ENCODE peak calls at places on chromosomes 1 and 21, in nine cellular contexts. X is esophagus muscularis mucosa; E is OCI-LY7; G is AG10803; V is cardiac fibroblast; J is activated CD8-positive, alpha-beta T cell treated with anti-CD3 and anti-CD28 coated beads for 36 hours; D is choroid plexus epithelial cell; N is fibroblast of lung; Q is HFF-Myc. B is an unnamed sample.

GRCh38 chr1:32716312-32717126 is 13.9 kb upstream of the SYNC start:
- DNase-seq in N (no peak), J (peak), X (no peak), V (peak), Q (no peak), D (peak), E (peak), G (no peak), B (peak)

GRCh38 chr1:151710187-151710586 is 6.4 kb downstream of the CELF3 start:
- DNase-seq in E (peak), V (peak), D (peak), N (peak), J (peak), X (no peak), Q (no peak), G (peak), B (peak)

GRCh38 chr1:193320281-193320680 is 133.9 kb upstream of the B3GALT2 start:
- DNase-seq in N (no peak), Q (no peak), V (no peak), G (peak), D (no peak), E (no peak), X (no peak), J (no peak), B (no peak)

GRCh38 chr1:229645296-229646050 is 19.4 kb downstream of the URB2 start:
- DNase-seq in X (no peak), N (no peak), J (no peak), Q (no peak), D (no peak), G (no peak), V (no peak), E (no peak), B (no peak)

GRCh38 chr1:2515763-2516080 is 10.7 kb downstream of the PANK4 start:
- DNase-seq in Q (no peak), V (no peak), G (no peak), N (no peak), E (no peak), J (no peak), D (no peak), X (no peak), B (no peak)

GRCh38 chr1:201542166-201543045 is 3.5 kb downstream of the NAV1 start:
- DNase-seq in J (no peak), N (peak), G (peak), E (no peak), D (peak), Q (no peak), X (no peak), V (peak), B (no peak)

GRCh38 chr1:92695104-92695503 is 89.8 kb downstream of the EVI5 start:
- DNase-seq in X (no peak), N (peak), Q (no peak), E (no peak), D (peak), J (no peak), G (no peak), V (no peak), B (no peak)

GRCh38 chr21:26377111-26377694 is 195.9 kb downstream of the CYYR1 start:
- DNase-seq in E (no peak), G (no peak), X (no peak), D (no peak), V (no peak), J (no peak), Q (no peak), N (no peak), B (no peak)

GRCh38 chr1:169711469-169712308 is at the start of gene SELL:
- DNase-seq in N (peak), V (peak), E (peak), J (peak), Q (peak), X (no peak), G (peak), D (peak), B (peak)

GRCh38 chr1:19312782-19313635 is 883 bp downstream of the SLC66A1 start:
- DNase-seq in G (no peak), J (peak), D (no peak), V (no peak), Q (no peak), X (no peak), N (no peak), E (peak), B (no peak)

GRCh38 chr21:21688877-21689276 is 690.7 kb downstream of the NCAM2 start:
- DNase-seq in G (peak), N (peak), J (peak), X (no peak), E (no peak), Q (no peak), D (peak), V (peak), B (peak)

GRCh38 chr1:45370575-45370974 is 30.3 kb upstream of the MUTYH start:
- DNase-seq in D (no peak), Q (no peak), V (no peak), J (no peak), G (no peak), E (peak), X (no peak), N (no peak), B (no peak)

GRCh38 chr1:114551400-114551799 is 30.0 kb downstream of the BCAS2 start:
- DNase-seq in X (no peak), G (no peak), J (no peak), N (no peak), E (no peak), V (peak), D (peak), Q (no peak), B (no peak)

GRCh38 chr1:241219449-241219848 is 137.6 kb downstream of the RGS7 start:
- DNase-seq in Q (no peak), V (no peak), J (no peak), X (no peak), D (no peak), N (no peak), E (no peak), G (no peak), B (no peak)

GRCh38 chr21:33168886-33169285 is 60.9 kb upstream of the IFNAR2 start:
- DNase-seq in X (no peak), J (no peak), V (no peak), D (no peak), E (no peak), G (no peak), Q (no peak), N (no peak), B (no peak)
- TF ChIP-seq CTCF in X (no peak), J (no peak), V (no peak), D (no peak), E (no peak), G (no peak), Q (no peak), N (no peak), B (no peak)

GRCh38 chr1:16038620-16038912 is 5.0 kb upstream of the CLCNKB start:
- DNase-seq in X (no peak), E (no peak), J (no peak), D (no peak), N (no peak), G (no peak), Q (no peak), V (no peak), B (no peak)

GRCh38 chr1:16043950-16044349 is 368 bp downstream of the CLCNKB start:
- DNase-seq in E (no peak), V (no peak), Q (no peak), G (no peak), J (no peak), X (no peak), D (no peak), N (no peak), B (no peak)

GRCh38 chr1:16043521-16043920 is at the start of gene CLCNKB:
- DNase-seq in G (no peak), J (no peak), E (no peak), N (no peak), D (no peak), V (no peak), Q (no peak), X (no peak), B (no peak)

GRCh38 chr1:16041200-16041599 is 2.4 kb upstream of the CLCNKB start:
- DNase-seq in N (no peak), V (no peak), D (no peak), Q (no peak), E (no peak), G (no peak), X (no peak), J (no peak), B (no peak)

DNA sequence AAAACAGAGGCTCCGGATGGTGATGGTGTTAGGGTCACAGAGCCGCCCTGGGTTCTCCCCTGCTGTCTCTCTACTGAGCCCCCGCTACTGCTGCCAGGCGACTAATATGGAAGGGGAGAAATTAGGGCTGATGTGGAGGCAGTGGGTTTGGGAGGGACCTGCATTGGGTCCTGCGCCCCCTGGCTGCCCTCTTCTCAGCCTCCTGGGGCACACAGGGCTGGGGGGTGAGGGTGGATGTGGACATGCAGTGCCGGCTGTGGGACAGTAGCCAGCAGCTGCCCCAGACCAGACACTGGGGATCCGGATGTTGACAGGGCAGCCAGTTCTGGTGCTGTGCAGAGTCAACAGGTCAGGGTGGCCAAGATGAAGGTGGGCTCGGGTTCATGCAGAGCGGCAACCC is 1.5 kb upstream of the CLCNKB start:
- DNase-seq in V (no peak), E (peak), D (no peak), G (no peak), J (no peak), X (no peak), N (no peak), Q (no peak), B (no peak)
- TF ChIP-seq CTCF in V (no peak), E (peak), D (peak), G (no peak), J (no peak), X (no peak), N (no peak), Q (peak), B (no peak)

DNA sequence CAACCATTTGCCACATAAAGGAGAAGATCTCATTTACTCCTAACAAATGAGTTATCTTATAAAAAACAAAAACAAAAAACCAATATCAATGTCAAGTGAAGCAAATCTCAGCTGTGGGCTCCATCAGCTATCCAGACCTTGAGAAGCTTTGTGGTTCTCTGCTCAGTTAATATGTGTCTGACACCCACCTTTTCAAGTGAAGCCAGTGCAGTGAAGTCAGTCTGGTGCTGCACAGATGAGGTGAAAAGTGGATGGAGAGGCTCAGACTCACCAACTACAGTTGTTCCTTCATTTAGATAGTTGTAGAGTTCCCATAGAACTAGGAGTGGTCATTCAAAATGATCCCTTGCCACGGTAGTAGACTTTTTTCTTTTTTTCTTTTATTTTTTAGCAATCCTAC is 106.8 kb downstream of the NTNG1 start:
- DNase-seq in E (peak), G (no peak), X (no peak), V (no peak), Q (no peak), J (no peak), D (no peak), N (no peak), B (no peak)
- TF ChIP-seq CTCF in E (no peak), G (no peak), X (no peak), V (no peak), Q (no peak), J (no peak), D (no peak), N (no peak), B (no peak)

DNA sequence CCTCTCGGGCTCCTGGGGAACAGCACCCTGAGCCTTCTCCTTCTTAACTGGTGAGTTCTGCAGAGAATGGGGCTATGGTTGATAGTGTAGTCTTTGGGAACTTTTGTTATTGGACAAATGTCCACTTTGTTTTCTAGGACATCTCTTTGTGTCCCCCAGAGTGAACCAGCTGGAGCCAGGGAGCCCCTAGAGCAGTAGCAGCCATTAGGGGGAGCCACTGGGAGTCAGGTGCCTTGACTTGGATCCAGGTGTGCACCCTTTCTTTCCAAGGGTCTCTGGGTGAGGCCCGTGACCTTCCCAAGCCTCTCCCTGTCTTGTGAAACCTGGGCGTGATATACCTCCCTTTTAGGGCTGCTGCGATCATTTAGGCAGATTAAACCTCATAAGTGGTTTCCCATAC is 36.9 kb downstream of the ABCG1 start:
- DNase-seq in X (no peak), V (no peak), E (no peak), D (no peak), Q (no peak), N (no peak), G (no peak), J (no peak), B (no peak)
- TF ChIP-seq CTCF in X (no peak), V (no peak), E (peak), D (peak), Q (no peak), N (no peak), G (no peak), J (no peak), B (no peak)

DNA sequence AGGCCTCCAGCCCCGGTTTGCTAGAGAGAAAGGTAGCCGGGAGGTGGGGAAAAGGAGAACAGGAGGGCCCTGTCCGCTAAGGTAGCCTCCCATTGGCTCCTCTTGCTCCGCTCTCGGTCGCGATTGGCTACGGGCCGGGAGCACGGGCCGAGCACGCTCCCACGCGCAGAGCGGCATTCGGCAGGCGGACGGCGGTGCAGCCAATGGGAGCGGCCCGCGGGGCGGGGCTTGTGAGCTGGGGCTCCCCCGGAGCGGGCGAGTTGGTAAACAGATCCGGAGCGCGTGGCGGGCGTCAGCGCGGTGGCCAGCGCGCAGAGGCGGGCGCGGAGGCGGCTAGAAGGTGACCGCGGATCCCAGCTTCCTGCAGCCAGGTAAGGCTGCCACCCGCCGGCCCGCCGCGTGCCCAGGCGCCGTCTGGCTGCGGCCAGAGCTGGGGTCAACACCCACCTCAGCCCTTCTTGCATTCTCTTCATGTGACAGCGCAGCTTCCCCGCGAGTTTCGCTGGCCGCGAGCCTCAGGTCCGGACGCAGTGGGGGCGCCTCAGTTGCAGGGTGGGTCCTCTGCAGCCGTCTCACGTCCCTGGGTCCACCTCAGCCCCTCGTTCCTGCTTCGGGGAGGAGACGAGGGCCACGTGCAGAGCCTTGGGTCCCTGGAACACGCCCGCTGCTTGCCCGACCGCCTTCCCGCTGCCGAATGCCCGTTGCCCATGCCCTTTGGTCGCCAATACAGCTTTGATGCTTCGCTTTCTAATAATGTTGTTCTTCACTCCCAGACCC is at the start of gene COQ8A:
- DNase-seq in G (peak), D (peak), V (peak), E (peak), N (peak), X (peak), Q (peak), J (peak), B (peak)
- TF ChIP-seq CTCF in G (no peak), D (no peak), V (no peak), E (no peak), N (no peak), X (no peak), Q (no peak), J (no peak), B (no peak)

GRCh38 chr1:113453771-113454083 is 63.4 kb downstream of the MAGI3 start:
- DNase-seq in E (no peak), V (no peak), J (no peak), D (peak), G (no peak), X (no peak), N (no peak), Q (no peak), B (no peak)
- TF ChIP-seq CTCF in E (no peak), V (no peak), J (no peak), D (peak), G (no peak), X (no peak), N (no peak), Q (no peak), B (peak)

GRCh38 chr1:198829948-198830347 is 191.1 kb downstream of the PTPRC start:
- DNase-seq in V (peak), N (peak), J (no peak), X (no peak), G (peak), Q (no peak), E (no peak), D (peak), B (peak)
- TF ChIP-seq CTCF in V (peak), N (peak), J (no peak), X (no peak), G (peak), Q (peak), E (peak), D (peak), B (no peak)

GRCh38 chr1:86811128-86811527 is 102.8 kb downstream of the SELENOF start:
- DNase-seq in V (no peak), D (no peak), J (no peak), N (no peak), Q (no peak), E (no peak), G (no peak), X (no peak), B (no peak)
- TF ChIP-seq CTCF in V (no peak), D (no peak), J (no peak), N (no peak), Q (no peak), E (no peak), G (no peak), X (no peak), B (no peak)

GRCh38 chr1:185716095-185716494 is 18.1 kb upstream of the HMCN1 start:
- DNase-seq in N (no peak), Q (no peak), D (no peak), V (no peak), E (no peak), G (no peak), X (no peak), J (no peak), B (no peak)

GRCh38 chr1:185721553-185721952 is 12.6 kb upstream of the HMCN1 start:
- DNase-seq in J (no peak), X (no peak), N (no peak), G (no peak), E (no peak), V (no peak), Q (no peak), D (no peak), B (no peak)

GRCh38 chr1:185720633-185721272 is 13.4 kb upstream of the HMCN1 start:
- DNase-seq in V (peak), Q (peak), E (peak), G (peak), J (no peak), X (no peak), D (peak), N (peak), B (peak)

DNA sequence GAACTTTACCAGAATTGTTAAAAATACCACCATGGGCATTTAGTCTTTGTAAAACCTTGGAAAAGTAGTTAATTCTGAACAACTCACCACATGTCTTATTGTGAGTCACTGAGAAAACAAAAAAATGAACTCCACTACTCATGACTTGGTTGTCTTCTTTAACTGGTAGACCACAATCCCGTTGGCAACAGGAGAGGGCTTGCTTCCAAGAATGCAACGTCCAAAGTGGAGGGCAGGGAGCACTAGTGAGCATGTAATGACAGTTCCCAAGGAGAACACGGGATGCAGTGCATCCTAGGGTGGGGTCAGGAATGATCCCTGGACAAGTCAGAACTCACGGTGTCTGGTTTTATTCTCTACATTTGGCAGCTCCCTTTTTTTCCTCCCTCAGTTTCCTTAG is 15.2 kb upstream of the HMCN1 start:
- DNase-seq in V (peak), D (peak), X (no peak), E (no peak), N (peak), J (no peak), G (peak), Q (peak), B (peak)
- TF ChIP-seq CTCF in V (peak), D (peak), X (no peak), E (no peak), N (peak), J (no peak), G (peak), Q (peak), B (peak)

GRCh38 chr1:172449585-172450523 is 6.0 kb upstream of the PIGC start:
- DNase-seq in X (no peak), J (peak), V (peak), D (peak), Q (peak), N (peak), E (peak), G (peak), B (peak)
- TF ChIP-seq CTCF in X (peak), J (peak), V (peak), D (peak), Q (peak), N (peak), E (peak), G (peak), B (peak)